ENCODE peak calls at places on chromosomes 6 and 20, in six cellular contexts. L is NB4; X is suprapubic skin; I is lower leg skin; N is CD8-positive, alpha-beta T cell; R is ovary. V is an unnamed sample.

GRCh38 chr6:119129148-119129967 is 50.9 kb upstream of the FAM184A start:
- DNase-seq in X (no peak), R (no peak), L (peak), I (no peak), N (no peak), V (no peak)

GRCh38 chr20:57024849-57025248 is 241.6 kb downstream of the BMP7 start:
- DNase-seq in L (no peak), R (no peak), X (no peak), N (no peak), I (no peak), V (no peak)

GRCh38 chr20:20562507-20562906 is 149.9 kb downstream of the RALGAPA2 start:
- DNase-seq in N (no peak), R (no peak), L (no peak), I (no peak), X (no peak), V (no peak)

GRCh38 chr20:34017610-34018009 is 23.9 kb downstream of the RALY start:
- DNase-seq in X (no peak), I (no peak), N (no peak), R (no peak), L (no peak), V (no peak)

GRCh38 chr6:24910850-24911712 is 24.7 kb downstream of the RIPOR2 start:
- DNase-seq in I (peak), N (peak), L (peak), R (peak), X (peak), V (no peak)

GRCh38 chr6:17393335-17394191 is at the start of gene CAP2:
- DNase-seq in X (peak), I (peak), R (peak), N (no peak), L (peak), V (no peak)

GRCh38 chr20:3661836-3662665 is 1.1 kb downstream of the GFRA4 start:
- DNase-seq in X (peak), I (no peak), R (no peak), N (no peak), L (no peak), V (no peak)

GRCh38 chr20:25054133-25054820 is 3.7 kb downstream of the ACSS1 start:
- DNase-seq in I (no peak), L (no peak), X (no peak), R (no peak), N (no peak), V (peak)

GRCh38 chr20:3377644-3378043 is 29.8 kb downstream of the DNAAF9 start:
- DNase-seq in N (no peak), L (no peak), R (no peak), I (no peak), X (no peak), V (no peak)

GRCh38 chr6:32223258-32224235 is at the start of gene NOTCH4:
- DNase-seq in L (no peak), X (no peak), R (no peak), I (no peak), N (no peak), V (no peak)

GRCh38 chr6:53922571-53922981 is 127.8 kb downstream of the LRRC1 start:
- DNase-seq in X (no peak), R (no peak), L (no peak), N (no peak), I (no peak), V (no peak)

GRCh38 chr6:4727671-4728435 is 48.4 kb upstream of the CDYL start:
- DNase-seq in N (no peak), R (no peak), L (peak), I (no peak), X (no peak), V (no peak)

GRCh38 chr6:43226192-43226851 is 3.0 kb downstream of the DNPH1 start:
- DNase-seq in N (no peak), L (no peak), I (no peak), X (no peak), R (no peak), V (no peak)

GRCh38 chr20:64112691-64113443 is 5.5 kb upstream of the NPBWR2 start:
- DNase-seq in X (peak), R (no peak), N (peak), L (no peak), I (no peak), V (peak)

GRCh38 chr6:6694368-6694780 is 105.9 kb downstream of the LY86 start:
- DNase-seq in N (no peak), I (no peak), R (no peak), X (no peak), L (peak), V (no peak)

GRCh38 chr6:4902363-4902762 is 101.5 kb downstream of the RPP40 start:
- DNase-seq in L (peak), N (no peak), I (no peak), X (no peak), R (no peak), V (no peak)

GRCh38 chr6:98382246-98382645 is 452.1 kb upstream of the POU3F2 start:
- DNase-seq in I (no peak), X (no peak), R (no peak), L (no peak), N (no peak), V (no peak)

GRCh38 chr20:38889792-38890496 is 36.3 kb upstream of the FAM83D start:
- DNase-seq in R (no peak), L (no peak), I (no peak), N (no peak), X (no peak), V (no peak)

GRCh38 chr6:166032366-166033171 is 135.1 kb downstream of the TBXT start:
- DNase-seq in I (no peak), R (no peak), L (peak), X (no peak), N (no peak), V (no peak)

GRCh38 chr6:169213814-169214520 is 39.7 kb downstream of the THBS2 start:
- DNase-seq in N (no peak), X (no peak), L (peak), I (no peak), R (peak), V (no peak)

GRCh38 chr6:131949909-131950766 is 1.0 kb downstream of the CCN2 start:
- DNase-seq in L (no peak), X (peak), I (peak), N (no peak), R (peak), V (no peak)

GRCh38 chr6:18564775-18565174 is 177.6 kb downstream of the RNF144B start:
- DNase-seq in L (no peak), R (no peak), N (no peak), I (no peak), X (no peak), V (no peak)

GRCh38 chr20:38450412-38450975 is 15.4 kb upstream of the SNHG17 start:
- DNase-seq in X (no peak), N (no peak), I (no peak), L (no peak), R (peak), V (no peak)

GRCh38 chr6:152909241-152909640 is 73.6 kb downstream of the FBXO5 start:
- DNase-seq in N (no peak), I (no peak), L (no peak), X (no peak), R (no peak), V (no peak)

GRCh38 chr6:157253699-157254098 is 69.6 kb downstream of the TMEM242 start:
- DNase-seq in I (no peak), L (no peak), N (no peak), X (no peak), R (no peak), V (no peak)

GRCh38 chr6:151054304-151054703 is 185.5 kb upstream of the AKAP12 start:
- DNase-seq in I (no peak), R (peak), N (no peak), L (no peak), X (no peak), V (no peak)

GRCh38 chr6:6684365-6684833 is 95.9 kb downstream of the LY86 start:
- DNase-seq in L (peak), I (no peak), R (no peak), N (no peak), X (no peak), V (no peak)

GRCh38 chr20:63067266-63067635 is 60.5 kb upstream of the BHLHE23 start:
- DNase-seq in I (no peak), R (no peak), N (no peak), L (no peak), X (no peak), V (no peak)

GRCh38 chr20:9236408-9236912 is 167.6 kb downstream of the PLCB4 start:
- DNase-seq in L (no peak), I (no peak), R (no peak), X (no peak), N (no peak), V (no peak)

GRCh38 chr20:21509597-21510331 is 4.1 kb downstream of the NKX2-2 start:
- DNase-seq in R (no peak), N (no peak), I (no peak), X (no peak), L (peak), V (no peak)

GRCh38 chr6:73452107-73452461 is at the start of gene CGAS:
- DNase-seq in I (peak), R (peak), L (peak), X (peak), N (peak), V (peak)

GRCh38 chr6:160837146-160837545 is 135.1 kb downstream of the PLG start:
- DNase-seq in N (no peak), R (no peak), L (no peak), X (no peak), I (no peak), V (no peak)

GRCh38 chr20:44342240-44342639 is 5.4 kb downstream of the R3HDML start:
- DNase-seq in L (no peak), R (no peak), X (no peak), N (no peak), I (no peak), V (no peak)
- TF ChIP-seq CTCF in L (no peak), R (no peak), X (no peak), N (no peak), I (no peak), V (no peak)

GRCh38 chr20:32050851-32051556 is 1.0 kb upstream of the HCK start:
- DNase-seq in N (no peak), R (no peak), I (peak), X (no peak), L (peak), V (peak)
- TF ChIP-seq CTCF in N (no peak), R (no peak), I (no peak), X (no peak), L (no peak), V (no peak)

DNA sequence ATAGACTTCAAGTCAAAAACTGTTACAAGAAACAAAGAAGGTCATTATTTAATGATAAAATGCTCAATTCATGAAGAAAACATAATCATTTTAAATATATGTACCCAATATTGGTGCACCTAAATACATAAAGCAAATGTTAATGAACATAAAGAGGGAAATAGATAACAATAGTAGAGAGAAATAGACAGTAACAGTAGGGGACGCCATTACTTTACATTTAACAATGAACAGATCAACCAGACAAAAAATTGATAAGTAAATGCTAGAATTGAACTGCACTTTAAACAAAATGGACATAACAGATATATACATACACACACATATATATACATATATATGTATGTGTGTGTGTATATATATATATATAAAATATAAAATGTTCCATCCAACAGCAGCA is 37.4 kb downstream of the IL22RA2 start:
- DNase-seq in L (peak), I (no peak), R (no peak), X (no peak), N (no peak), V (no peak)
- TF ChIP-seq CTCF in L (peak), I (no peak), R (no peak), X (no peak), N (no peak), V (peak)

DNA sequence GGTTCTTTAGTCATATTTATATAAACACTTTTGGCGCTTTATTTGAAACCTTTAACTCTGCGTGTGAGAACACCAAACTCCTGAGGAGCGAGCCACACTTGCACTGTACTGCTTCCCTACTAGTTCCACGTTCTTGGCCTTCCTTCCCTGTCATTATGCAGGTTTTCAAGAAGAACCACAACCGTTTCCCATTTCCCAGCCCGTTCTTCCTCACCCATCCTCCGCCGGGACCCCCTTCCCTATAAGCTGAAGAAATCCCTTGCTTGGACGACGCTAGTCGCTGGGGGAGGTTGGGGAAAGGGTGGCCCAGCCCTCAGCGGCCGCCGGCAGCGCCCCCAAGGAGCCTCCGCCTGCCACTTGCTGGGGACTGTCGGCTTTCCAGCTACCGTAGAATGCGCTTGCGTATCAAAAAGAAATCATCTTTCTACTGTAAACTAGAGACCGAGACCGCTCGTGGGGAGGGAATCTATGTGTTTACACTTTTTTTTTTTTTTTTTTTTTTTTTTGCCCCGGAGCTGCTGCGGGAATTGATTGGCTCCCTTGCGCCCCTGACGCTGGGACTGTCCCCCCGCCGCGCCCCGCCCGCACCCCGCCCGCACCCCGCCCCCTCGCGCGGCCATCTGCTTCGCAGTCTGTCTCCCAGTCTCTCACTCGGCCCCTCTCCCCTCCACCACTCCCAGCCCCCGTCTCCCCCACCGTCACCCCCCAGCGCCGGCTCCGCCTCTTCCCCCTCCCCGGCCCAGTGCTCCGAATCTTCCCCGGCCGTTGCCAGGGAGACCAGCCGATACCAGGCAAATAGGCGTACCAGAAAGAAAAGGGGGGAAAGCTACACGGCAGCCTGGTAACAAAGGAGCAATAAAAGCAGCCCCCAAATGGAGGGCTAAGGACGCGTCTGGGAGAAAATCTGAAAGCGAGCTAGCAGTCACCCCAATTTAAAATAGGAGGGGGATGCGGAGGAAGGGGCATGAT is 2.3 kb upstream of the MARCKS start:
- DNase-seq in X (peak), I (peak), R (peak), N (no peak), L (peak), V (peak)
- TF ChIP-seq CTCF in X (no peak), I (no peak), R (no peak), N (no peak), L (no peak), V (no peak)